ENCODE peak calls at places on chromosomes 5 and 9, in seven cellular contexts. D is posterior cingulate gyrus; A is CD4-positive, alpha-beta T cell; H is stimulated activated CD4-positive, alpha-beta T cell treated with anti-CD3 and anti-CD28 coated beads, Interleukin-1b, Interleukin-23, amount 100 ng/mL, for 48 hours; C is stimulated activated naive CD8-positive, alpha-beta T cell treated with anti-CD3 and anti-CD28 coated beads, Interleukin-15, Interleukin-2, amounts not matched to agents 100 U/mL and 50 U/mL, for 24 hours; P is fibroblast of mammary gland; J is KBM-7. O is an unnamed sample.

GRCh38 chr9:73684601-73685000 is 532.9 kb downstream of the ANXA1 start:
- DNase-seq in D (no peak), A (no peak), H (no peak), C (no peak), P (peak), J (no peak), O (no peak)

GRCh38 chr9:96136992-96137665 is 164.8 kb downstream of the HSD17B3 start:
- DNase-seq in D (peak), A (no peak), H (no peak), C (no peak), P (peak), J (no peak), O (peak)

GRCh38 chr5:34570721-34571379 is 85.3 kb upstream of the RAI14 start:
- DNase-seq in D (no peak), A (no peak), H (no peak), C (no peak), P (peak), J (no peak), O (no peak)

GRCh38 chr9:124251605-124252366 is 6.0 kb upstream of the NEK6 start:
- DNase-seq in D (no peak), A (no peak), H (no peak), C (no peak), P (peak), J (no peak), O (no peak)

GRCh38 chr5:87900419-87900818 is 368.2 kb downstream of the TMEM161B start:
- DNase-seq in D (no peak), A (no peak), H (no peak), C (no peak), P (peak), J (no peak), O (no peak)

GRCh38 chr5:57718155-57718554 is 235.5 kb upstream of the ACTBL2 start:
- DNase-seq in D (no peak), A (no peak), H (no peak), C (no peak), P (peak), J (no peak), O (no peak)

GRCh38 chr9:135923508-135923907 is 16.2 kb upstream of the CAMSAP1 start:
- DNase-seq in D (no peak), A (no peak), H (no peak), C (no peak), P (no peak), J (no peak), O (no peak)

GRCh38 chr5:40503438-40503837 is 176.3 kb upstream of the PTGER4 start:
- DNase-seq in D (no peak), A (no peak), H (peak), C (peak), P (no peak), J (no peak), O (no peak)

GRCh38 chr5:159402871-159403270 is 72.6 kb upstream of the IL12B start:
- DNase-seq in D (no peak), A (no peak), H (no peak), C (no peak), P (no peak), J (no peak), O (no peak)

GRCh38 chr9:88497224-88497623 is 37.8 kb upstream of the NXNL2 start:
- DNase-seq in D (no peak), A (no peak), H (no peak), C (no peak), P (no peak), J (no peak), O (no peak)

GRCh38 chr9:133204335-133204992 is 4.6 kb downstream of the OBP2B start:
- DNase-seq in D (no peak), A (no peak), H (no peak), C (no peak), P (no peak), J (no peak), O (no peak)

GRCh38 chr5:171463844-171464191 is 44.4 kb downstream of the FGF18 start:
- DNase-seq in D (no peak), A (no peak), H (no peak), C (no peak), P (no peak), J (no peak), O (no peak)

GRCh38 chr9:93895535-93895934 is 59.6 kb downstream of the BARX1 start:
- DNase-seq in D (no peak), A (no peak), H (no peak), C (no peak), P (no peak), J (no peak), O (no peak)

GRCh38 chr5:172778223-172778814 is 7.3 kb upstream of the DUSP1 start:
- DNase-seq in D (no peak), A (no peak), H (no peak), C (peak), P (peak), J (no peak), O (no peak)

GRCh38 chr9:129769582-129770107 is 16.8 kb upstream of the PTGES start:
- DNase-seq in D (no peak), A (no peak), H (no peak), C (no peak), P (no peak), J (no peak), O (no peak)

GRCh38 chr9:72526901-72527800 is 5.7 kb downstream of the TMC1 start:
- DNase-seq in D (peak), A (peak), H (peak), C (peak), P (peak), J (peak), O (peak)

GRCh38 chr5:32193591-32193990 is 19.5 kb upstream of the GOLPH3 start:
- DNase-seq in D (peak), A (no peak), H (no peak), C (no peak), P (peak), J (peak), O (no peak)

GRCh38 chr5:95822038-95822407 is 503 bp downstream of the GLRX start:
- DNase-seq in D (peak), A (no peak), H (no peak), C (peak), P (peak), J (peak), O (peak)

GRCh38 chr9:74645007-74645639 is 148.0 kb downstream of the RORB start:
- DNase-seq in D (no peak), A (no peak), H (no peak), C (no peak), P (peak), J (peak), O (peak)

GRCh38 chr9:125377584-125378250 is 116.1 kb downstream of the GAPVD1 start:
- DNase-seq in D (no peak), A (no peak), H (no peak), C (no peak), P (no peak), J (no peak), O (no peak)

GRCh38 chr5:115169392-115170127 is at the start of gene TRIM36:
- DNase-seq in D (peak), A (peak), H (peak), C (peak), P (peak), J (peak), O (peak)

GRCh38 chr9:4306066-4306787 is 6.4 kb upstream of the GLIS3 start:
- DNase-seq in D (no peak), A (no peak), H (peak), C (peak), P (peak), J (no peak), O (no peak)

GRCh38 chr5:168342151-168342825 is 50.8 kb downstream of the WWC1 start:
- DNase-seq in D (no peak), A (no peak), H (no peak), C (no peak), P (peak), J (no peak), O (no peak)

GRCh38 chr5:169904059-169904458 is 76.2 kb downstream of the INSYN2B start:
- DNase-seq in D (no peak), A (no peak), H (no peak), C (no peak), P (peak), J (no peak), O (peak)

GRCh38 chr9:107431461-107431860 is 58.1 kb downstream of the KLF4 start:
- DNase-seq in D (no peak), A (no peak), H (no peak), C (no peak), P (no peak), J (no peak), O (no peak)

GRCh38 chr9:136857166-136857565 is 5.0 kb downstream of the MAMDC4 start:
- DNase-seq in D (no peak), A (no peak), H (no peak), C (no peak), P (no peak), J (no peak), O (no peak)

GRCh38 chr9:116297346-116297745 is 143.8 kb downstream of the PAPPA start:
- DNase-seq in D (no peak), A (no peak), H (no peak), C (no peak), P (no peak), J (no peak), O (no peak)

GRCh38 chr5:66306844-66307315 is 162.8 kb downstream of the SREK1 start:
- DNase-seq in D (no peak), A (no peak), H (no peak), C (no peak), P (peak), J (no peak), O (no peak)

GRCh38 chr9:133341369-133342082 is 5.5 kb upstream of the SURF6 start:
- DNase-seq in D (no peak), A (no peak), H (no peak), C (no peak), P (no peak), J (no peak), O (no peak)

GRCh38 chr5:112823656-112824055 is 37.4 kb upstream of the SRP19 start:
- DNase-seq in D (no peak), A (no peak), H (no peak), C (no peak), P (no peak), J (no peak), O (no peak)

GRCh38 chr5:43152946-43153345 is 32.2 kb downstream of the ZNF131 start:
- DNase-seq in D (no peak), A (no peak), H (no peak), C (no peak), P (peak), J (no peak), O (no peak)

GRCh38 chr9:35406183-35406959 is 83.5 kb upstream of the RUSC2 start:
- DNase-seq in D (peak), A (peak), H (peak), C (peak), P (no peak), J (no peak), O (no peak)